ENCODE peak calls at places on chromosomes 6 and 20, in nine cellular contexts. One of them, this sample, is unnamed.

GRCh38 chr20:52859156-52859887 is 112.8 kb upstream of the TSHZ2 start:
- DNase-seq in pancreas: no peak
- DNase-seq in ovary: no peak
- DNase-seq in testis: no peak
- DNase-seq in stomach: peak; percentile 27
- DNase-seq in heart right ventricle: peak; percentile 15
- DNase-seq in sigmoid colon: no peak
- DNase-seq in heart left ventricle: peak; percentile 20
- DNase-seq in astrocyte: peak; percentile 84
- DNase-seq in this sample: no peak

GRCh38 chr6:110359554-110359953 is 1.4 kb upstream of the METTL24 start:
- DNase-seq in sigmoid colon: no peak
- DNase-seq in pancreas: no peak
- DNase-seq in heart left ventricle: no peak
- DNase-seq in heart right ventricle: no peak
- DNase-seq in testis: no peak
- DNase-seq in ovary: no peak
- DNase-seq in stomach: no peak
- DNase-seq in astrocyte: no peak
- DNase-seq in this sample: no peak

GRCh38 chr20:50294164-50295088 is 103.8 kb downstream of the CEBPB start:
- DNase-seq in sigmoid colon: no peak
- DNase-seq in heart right ventricle: no peak
- DNase-seq in testis: no peak
- DNase-seq in astrocyte: no peak
- DNase-seq in ovary: no peak
- DNase-seq in pancreas: no peak
- DNase-seq in heart left ventricle: no peak
- DNase-seq in stomach: no peak
- DNase-seq in this sample: no peak

GRCh38 chr20:13554706-13555105 is 84.0 kb downstream of the TASP1 start:
- DNase-seq in testis: no peak
- DNase-seq in heart right ventricle: no peak
- DNase-seq in stomach: no peak
- DNase-seq in pancreas: no peak
- DNase-seq in ovary: no peak
- DNase-seq in heart left ventricle: no peak
- DNase-seq in astrocyte: peak; percentile 54
- DNase-seq in sigmoid colon: no peak
- DNase-seq in this sample: no peak

GRCh38 chr20:53622247-53623114 is 28.8 kb upstream of the ZNF217 start:
- DNase-seq in astrocyte: no peak
- DNase-seq in heart left ventricle: no peak
- DNase-seq in pancreas: no peak
- DNase-seq in heart right ventricle: no peak
- DNase-seq in ovary: peak; percentile 21
- DNase-seq in testis: no peak
- DNase-seq in stomach: peak; percentile 26
- DNase-seq in sigmoid colon: peak; percentile 52
- DNase-seq in this sample: peak; percentile 58

GRCh38 chr20:10556519-10557083 is 117.2 kb downstream of the JAG1 start:
- DNase-seq in stomach: no peak
- DNase-seq in pancreas: no peak
- DNase-seq in sigmoid colon: no peak
- DNase-seq in ovary: no peak
- DNase-seq in testis: no peak
- DNase-seq in heart right ventricle: no peak
- DNase-seq in heart left ventricle: no peak
- DNase-seq in astrocyte: no peak
- DNase-seq in this sample: no peak

GRCh38 chr20:53517146-53517545 is 76.5 kb downstream of the ZNF217 start:
- DNase-seq in stomach: no peak
- DNase-seq in sigmoid colon: peak; percentile 52
- DNase-seq in pancreas: peak; percentile 21
- DNase-seq in testis: no peak
- DNase-seq in ovary: no peak
- DNase-seq in heart right ventricle: no peak
- DNase-seq in astrocyte: no peak
- DNase-seq in heart left ventricle: no peak
- DNase-seq in this sample: no peak

GRCh38 chr6:1001655-1002349 is 308.9 kb upstream of the EXOC2 start:
- DNase-seq in pancreas: no peak
- DNase-seq in ovary: no peak
- DNase-seq in astrocyte: no peak
- DNase-seq in sigmoid colon: no peak
- DNase-seq in testis: no peak
- DNase-seq in heart left ventricle: no peak
- DNase-seq in heart right ventricle: no peak
- DNase-seq in stomach: no peak
- DNase-seq in this sample: no peak

GRCh38 chr6:75220365-75220764 is 14.5 kb upstream of the COL12A1 start:
- DNase-seq in stomach: no peak
- DNase-seq in heart left ventricle: no peak
- DNase-seq in pancreas: no peak
- DNase-seq in heart right ventricle: no peak
- DNase-seq in testis: no peak
- DNase-seq in sigmoid colon: no peak
- DNase-seq in astrocyte: no peak
- DNase-seq in ovary: no peak
- DNase-seq in this sample: no peak

GRCh38 chr6:1144842-1145755 is 166.8 kb upstream of the FOXQ1 start:
- DNase-seq in pancreas: no peak
- DNase-seq in sigmoid colon: no peak
- DNase-seq in heart right ventricle: no peak
- DNase-seq in testis: no peak
- DNase-seq in heart left ventricle: no peak
- DNase-seq in astrocyte: peak; percentile 32
- DNase-seq in stomach: no peak
- DNase-seq in ovary: no peak
- DNase-seq in this sample: no peak

GRCh38 chr6:153312633-153313032 is 181.6 kb upstream of the RGS17 start:
- DNase-seq in testis: peak; percentile 59
- DNase-seq in ovary: no peak
- DNase-seq in pancreas: peak; percentile 71
- DNase-seq in heart right ventricle: peak; percentile 9
- DNase-seq in heart left ventricle: no peak
- DNase-seq in astrocyte: peak; percentile 18
- DNase-seq in stomach: peak; percentile 67
- DNase-seq in sigmoid colon: no peak
- DNase-seq in this sample: no peak

GRCh38 chr6:26183581-26184408 is 96.6 kb downstream of the HFE start:
- DNase-seq in ovary: peak; percentile 70
- DNase-seq in heart left ventricle: peak; percentile 41
- DNase-seq in testis: peak; percentile 80
- DNase-seq in stomach: peak; percentile 59
- DNase-seq in heart right ventricle: peak; percentile 63
- DNase-seq in astrocyte: peak; percentile 88
- DNase-seq in sigmoid colon: peak; percentile 88
- DNase-seq in pancreas: peak; percentile 72
- DNase-seq in this sample: peak; percentile 81

GRCh38 chr6:89582669-89583325 is 55.8 kb downstream of the LYRM2 start:
- DNase-seq in sigmoid colon: no peak
- DNase-seq in astrocyte: no peak
- DNase-seq in heart right ventricle: no peak
- DNase-seq in stomach: no peak
- DNase-seq in heart left ventricle: no peak
- DNase-seq in ovary: no peak
- DNase-seq in testis: no peak
- DNase-seq in pancreas: no peak
- DNase-seq in this sample: no peak

GRCh38 chr6:36787210-36787609 is 52.0 kb downstream of the CPNE5 start:
- DNase-seq in heart left ventricle: no peak
- DNase-seq in ovary: no peak
- DNase-seq in astrocyte: no peak
- DNase-seq in stomach: no peak
- DNase-seq in testis: no peak
- DNase-seq in heart right ventricle: no peak
- DNase-seq in sigmoid colon: no peak
- DNase-seq in pancreas: no peak
- DNase-seq in this sample: no peak

GRCh38 chr6:31332637-31333602 is 24.1 kb downstream of the HLA-B start:
- DNase-seq in testis: no peak
- DNase-seq in astrocyte: no peak
- DNase-seq in pancreas: no peak
- DNase-seq in heart left ventricle: no peak
- DNase-seq in heart right ventricle: no peak
- DNase-seq in sigmoid colon: no peak
- DNase-seq in ovary: no peak
- DNase-seq in stomach: no peak
- DNase-seq in this sample: no peak

DNA sequence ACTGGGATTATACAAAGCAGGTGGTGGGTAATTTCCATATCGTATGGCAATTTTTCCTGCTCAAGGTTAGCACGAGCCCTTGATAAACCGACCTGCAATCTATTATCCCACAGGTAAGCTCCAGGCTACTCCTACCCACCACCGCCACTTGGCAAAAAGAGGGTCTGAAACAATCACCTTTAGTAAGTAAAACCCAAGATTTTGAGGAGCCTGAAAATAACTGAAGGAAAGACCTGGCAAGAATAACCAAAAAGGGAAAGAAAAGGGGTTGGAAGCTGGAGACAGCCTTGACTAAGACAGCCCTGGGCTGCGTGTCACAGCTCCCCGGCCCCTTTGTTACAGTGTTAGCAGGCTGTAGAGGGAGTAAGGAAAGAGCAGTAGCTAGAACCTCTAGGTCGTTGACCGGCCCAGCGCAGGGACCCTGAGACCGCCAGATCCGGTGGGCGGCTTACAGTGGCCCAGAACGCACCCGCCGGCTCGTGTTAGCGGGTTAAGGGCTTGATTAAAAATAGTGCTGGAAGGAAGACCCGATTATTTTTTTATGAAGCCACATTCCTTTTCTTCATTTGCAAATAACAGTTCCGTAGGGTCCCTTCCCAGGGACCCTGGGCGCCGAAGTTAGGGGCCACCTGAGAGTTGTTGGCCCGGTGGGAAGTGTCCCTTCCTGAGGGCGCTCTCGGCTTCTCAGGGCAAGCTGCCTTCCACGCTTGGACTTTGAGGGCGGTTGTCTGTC is 30.5 kb downstream of the TFAP2B start:
- DNase-seq in sigmoid colon: no peak
- DNase-seq in heart right ventricle: no peak
- DNase-seq in stomach: no peak
- DNase-seq in pancreas: no peak
- DNase-seq in heart left ventricle: no peak
- DNase-seq in testis: no peak
- DNase-seq in ovary: no peak
- DNase-seq in astrocyte: no peak
- DNase-seq in this sample: no peak
- H3K4me3 ChIP-seq in sigmoid colon: no peak overlapping the region
- H3K4me3 ChIP-seq in heart right ventricle: no peak overlapping the region
- H3K4me3 ChIP-seq in stomach: no peak overlapping the region
- H3K4me3 ChIP-seq in pancreas: no peak overlapping the region
- H3K4me3 ChIP-seq in heart left ventricle: no peak overlapping the region
- H3K4me3 ChIP-seq in testis: peak overlapping the region; percentile 47
- H3K4me3 ChIP-seq in ovary: no peak overlapping the region
- H3K4me3 ChIP-seq in astrocyte: no peak overlapping the region
- H3K4me3 ChIP-seq in this sample: no peak overlapping the region

GRCh38 chr6:159473844-159474243 is 219.2 kb downstream of the SOD2 start:
- DNase-seq in heart left ventricle: peak; percentile 60
- DNase-seq in testis: peak; percentile 44
- DNase-seq in astrocyte: peak; percentile 30
- DNase-seq in stomach: no peak
- DNase-seq in pancreas: no peak
- DNase-seq in sigmoid colon: peak; percentile 90
- DNase-seq in heart right ventricle: peak; percentile 33
- DNase-seq in ovary: no peak
- DNase-seq in this sample: no peak
- H3K27ac ChIP-seq in heart left ventricle: no peak overlapping the region
- H3K27ac ChIP-seq in testis: no peak overlapping the region
- H3K27ac ChIP-seq in astrocyte: no peak overlapping the region
- H3K27ac ChIP-seq in stomach: no peak overlapping the region
- H3K27ac ChIP-seq in pancreas: no peak overlapping the region
- H3K27ac ChIP-seq in sigmoid colon: no peak overlapping the region
- H3K27ac ChIP-seq in heart right ventricle: no peak overlapping the region
- H3K27ac ChIP-seq in ovary: no peak overlapping the region
- H3K27ac ChIP-seq in this sample: no peak overlapping the region

DNA sequence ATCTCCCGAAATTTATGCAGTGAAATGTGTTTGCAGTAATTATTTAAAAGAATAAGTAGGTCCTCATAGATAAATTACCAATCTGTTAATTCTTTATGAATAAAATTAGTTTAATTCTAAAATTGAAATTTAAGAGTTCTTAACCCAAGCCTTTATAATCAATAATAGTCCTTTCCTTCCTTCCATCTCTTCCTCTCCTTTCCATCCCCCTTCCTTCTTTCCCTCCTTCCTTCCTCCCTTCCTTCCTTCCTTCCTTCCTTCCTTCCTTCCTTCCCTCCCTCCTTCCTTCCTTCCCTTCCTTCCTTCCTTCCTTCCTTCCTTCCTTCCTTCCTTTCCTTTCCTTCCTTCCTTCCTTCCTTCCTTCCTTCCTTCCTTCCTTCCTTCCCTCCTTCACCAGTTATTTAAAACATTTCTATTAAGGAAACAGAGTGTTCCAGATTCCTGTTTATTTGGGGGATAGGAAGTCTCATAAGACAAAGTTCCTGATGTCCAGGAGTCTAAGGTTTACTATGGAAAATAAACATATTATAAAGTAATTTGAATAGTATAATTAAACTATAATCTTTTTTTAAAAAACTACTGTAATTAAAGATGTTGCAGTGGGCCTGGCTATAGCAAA is 285.3 kb upstream of the NOX3 start:
- DNase-seq in testis: no peak
- DNase-seq in pancreas: no peak
- DNase-seq in sigmoid colon: no peak
- DNase-seq in astrocyte: no peak
- DNase-seq in ovary: no peak
- DNase-seq in stomach: no peak
- DNase-seq in heart left ventricle: no peak
- DNase-seq in heart right ventricle: no peak
- DNase-seq in this sample: no peak
- TF ChIP-seq CTCF in testis: no peak
- TF ChIP-seq CTCF in pancreas: no peak
- TF ChIP-seq CTCF in sigmoid colon: no peak
- TF ChIP-seq CTCF in astrocyte: no peak
- TF ChIP-seq CTCF in ovary: no peak
- TF ChIP-seq CTCF in stomach: no peak
- TF ChIP-seq CTCF in heart left ventricle: no peak
- TF ChIP-seq CTCF in heart right ventricle: no peak
- TF ChIP-seq CTCF in this sample: no peak

GRCh38 chr6:42179956-42180335 is 6.8 kb downstream of the GUCA1A start:
- DNase-seq in testis: no peak
- DNase-seq in astrocyte: no peak
- DNase-seq in pancreas: no peak
- DNase-seq in ovary: no peak
- DNase-seq in sigmoid colon: no peak
- DNase-seq in heart right ventricle: no peak
- DNase-seq in stomach: no peak
- DNase-seq in heart left ventricle: no peak
- DNase-seq in this sample: no peak
- H3K4me3 ChIP-seq in testis: no peak overlapping the region
- H3K4me3 ChIP-seq in astrocyte: no peak overlapping the region
- H3K4me3 ChIP-seq in pancreas: no peak overlapping the region
- H3K4me3 ChIP-seq in ovary: no peak overlapping the region
- H3K4me3 ChIP-seq in sigmoid colon: no peak overlapping the region
- H3K4me3 ChIP-seq in heart right ventricle: no peak overlapping the region
- H3K4me3 ChIP-seq in stomach: no peak overlapping the region
- H3K4me3 ChIP-seq in heart left ventricle: no peak overlapping the region
- H3K4me3 ChIP-seq in this sample: no peak overlapping the region

GRCh38 chr6:158797331-158798202 is 21.6 kb downstream of the EZR start:
- DNase-seq in sigmoid colon: no peak
- DNase-seq in heart left ventricle: no peak
- DNase-seq in pancreas: no peak
- DNase-seq in heart right ventricle: no peak
- DNase-seq in testis: no peak
- DNase-seq in astrocyte: peak; percentile 83
- DNase-seq in ovary: no peak
- DNase-seq in stomach: peak; percentile 24
- DNase-seq in this sample: no peak
- H3K27ac ChIP-seq in sigmoid colon: no peak overlapping the region
- H3K27ac ChIP-seq in heart left ventricle: peak overlapping the region; percentile 69
- H3K27ac ChIP-seq in pancreas: peak overlapping the region; percentile 81
- H3K27ac ChIP-seq in heart right ventricle: peak overlapping the region; percentile 56
- H3K27ac ChIP-seq in testis: no peak overlapping the region
- H3K27ac ChIP-seq in astrocyte: no peak overlapping the region
- H3K27ac ChIP-seq in ovary: no peak overlapping the region
- H3K27ac ChIP-seq in stomach: peak overlapping the region; percentile 34
- H3K27ac ChIP-seq in this sample: peak overlapping the region; percentile 84